ENCODE peak calls at places on chromosomes 3 and 15, in four cellular contexts. F is upper lobe of left lung, K is A549, I is HepG2. V is an unnamed sample. For H3K4me1, the result is how much of the 10 kb centered on the place peaks cover.

GRCh38 chr15:86197770-86198169 is 118.1 kb downstream of the AGBL1 start:
- ATAC-seq in F (peak), K (no peak), I (no peak), V (peak)

GRCh38 chr15:36809380-36809779 is 230.0 kb downstream of the CDIN1 start:
- ATAC-seq in F (no peak), K (no peak), I (no peak), V (no peak)

GRCh38 chr3:108250626-108251025 is 28.4 kb upstream of the IFT57 start:
- ATAC-seq in F (no peak), K (no peak), I (no peak), V (no peak)

GRCh38 chr3:112682361-112682760 is 41.4 kb upstream of the CCDC80 start:
- ATAC-seq in F (no peak), K (no peak), I (no peak), V (no peak)

GRCh38 chr3:142981108-142981507 is 17.6 kb upstream of the PAQR9 start:
- ATAC-seq in F (no peak), K (no peak), I (no peak), V (no peak)

GRCh38 chr3:174206607-174207192 is 652.4 kb upstream of the NAALADL2 start:
- ATAC-seq in F (peak), K (no peak), I (no peak), V (no peak)

GRCh38 chr3:49469876-49470713 is at the start of gene DAG1:
- ATAC-seq in F (peak), K (peak), I (peak), V (peak)

GRCh38 chr3:77468408-77469045 is 428.6 kb downstream of the ROBO2 start:
- ATAC-seq in F (no peak), K (no peak), I (no peak), V (no peak)

GRCh38 chr3:142115927-142116668 is 33.2 kb downstream of the TFDP2 start:
- ATAC-seq in F (no peak), K (no peak), I (no peak), V (no peak)

GRCh38 chr3:107662109-107662477 is 139.3 kb downstream of the BBX start:
- ATAC-seq in F (peak), K (no peak), I (no peak), V (peak)

GRCh38 chr15:41486286-41486685 is 7.4 kb upstream of the ITPKA start:
- ATAC-seq in F (peak), K (no peak), I (peak), V (no peak)

GRCh38 chr15:90869601-90870353 is 1.4 kb downstream of the FURIN start:
- ATAC-seq in F (peak), K (no peak), I (no peak), V (peak)

GRCh38 chr3:127899769-127900168 is 15.3 kb upstream of the KBTBD12 start:
- ATAC-seq in F (no peak), K (no peak), I (no peak), V (no peak)

GRCh38 chr3:124634210-124635168 is 95.8 kb upstream of the UMPS start:
- ATAC-seq in F (no peak), K (no peak), I (peak), V (no peak)

GRCh38 chr15:43525131-43525530 is 7.7 kb downstream of the MAP1A start:
- ATAC-seq in F (no peak), K (no peak), I (no peak), V (no peak)

DNA sequence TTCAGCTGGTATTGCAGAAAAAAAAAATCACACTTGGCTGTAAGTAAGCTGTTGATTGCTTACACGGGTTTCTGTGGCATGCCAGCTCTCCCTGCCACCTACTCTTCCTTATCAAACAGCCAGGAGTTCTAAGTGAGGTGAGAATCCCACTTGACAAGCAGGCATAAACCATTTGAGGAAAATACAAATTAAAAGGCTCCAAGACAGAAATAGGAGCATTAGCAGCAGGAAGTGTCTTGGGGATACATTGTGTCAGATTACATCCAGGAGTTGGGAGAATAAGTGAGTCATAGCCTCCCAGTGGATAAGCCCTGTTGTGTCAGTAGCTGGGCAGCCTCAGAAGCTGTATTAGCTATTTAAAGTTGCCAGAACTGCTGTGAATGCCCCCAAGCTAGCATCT is 256.0 kb downstream of the CNTN4 start:
- ATAC-seq in F (peak), K (no peak), I (no peak), V (peak)
- TF ChIP-seq EP300 in F (no peak), K (no peak), I (no peak), V (no peak)

DNA sequence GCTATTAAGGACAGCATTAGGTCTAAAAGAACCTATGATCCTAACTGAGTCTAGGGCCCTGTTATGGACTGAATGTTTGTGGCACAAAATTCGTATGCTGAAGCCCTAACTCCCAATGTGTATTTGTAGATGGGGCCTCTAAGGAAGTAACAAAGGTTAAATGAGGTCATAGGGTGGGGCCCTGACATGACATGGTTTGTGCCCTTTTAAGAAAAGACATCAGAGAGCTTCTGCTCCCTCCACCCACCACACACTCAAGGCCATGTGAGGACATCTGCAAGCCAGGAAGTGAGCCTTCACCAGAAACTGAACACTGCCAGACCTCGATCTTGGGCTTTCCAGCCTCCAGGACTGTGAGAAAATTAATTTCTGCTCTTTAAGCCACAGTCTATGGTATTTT is 49.2 kb downstream of the PHC3 start:
- ATAC-seq in F (no peak), K (no peak), I (no peak), V (no peak)
- H3K4me1 ChIP-seq in F (under half), K (under half), I (under half), V (under half)

GRCh38 chr3:47781685-47782537 is at the start of gene SMARCC1:
- ATAC-seq in F (peak), K (peak), I (peak), V (peak)
- TF ChIP-seq CTCF in F (peak), K (no peak), I (peak), V (peak)

GRCh38 chr3:99505646-99506269 is 132.6 kb upstream of the COL8A1 start:
- ATAC-seq in F (peak), K (peak), I (no peak), V (peak)
- TF ChIP-seq EP300 in F (no peak), K (no peak), I (no peak), V (no peak)

GRCh38 chr15:68615811-68616210 is 37.0 kb downstream of the CORO2B start:
- ATAC-seq in F (no peak), K (no peak), I (no peak), V (no peak)

GRCh38 chr15:68618339-68619302 is 39.8 kb downstream of the CORO2B start:
- ATAC-seq in F (peak), K (no peak), I (no peak), V (no peak)

GRCh38 chr15:68616397-68616796 is 37.6 kb downstream of the CORO2B start:
- ATAC-seq in F (no peak), K (no peak), I (no peak), V (no peak)

GRCh38 chr15:68617777-68618176 is 39.0 kb downstream of the CORO2B start:
- ATAC-seq in F (no peak), K (no peak), I (no peak), V (no peak)

DNA sequence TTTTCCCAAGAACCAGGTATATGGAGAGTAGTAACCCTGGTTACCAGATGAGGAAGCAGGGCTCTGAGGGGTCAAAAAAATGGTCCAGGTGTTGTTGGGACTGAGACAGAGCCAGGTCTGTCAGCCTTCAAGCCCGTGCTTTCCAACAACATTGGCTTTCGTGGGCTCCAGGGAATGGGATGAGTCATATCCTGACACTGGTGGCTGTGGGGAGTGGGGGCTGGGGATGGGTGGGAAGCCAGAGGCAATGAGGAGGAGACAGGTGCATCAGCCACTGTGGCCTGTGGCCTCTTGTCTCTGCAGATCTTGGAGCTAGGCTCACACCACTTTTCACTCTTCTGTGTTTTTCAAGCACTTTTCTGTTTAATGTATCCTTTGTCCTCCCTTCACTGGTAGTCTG is 38.2 kb downstream of the CORO2B start:
- ATAC-seq in F (no peak), K (no peak), I (no peak), V (no peak)
- H3K4me1 ChIP-seq in F (under half), K (under half), I (under half), V (half or more)

GRCh38 chr3:100796556-100796955 is 87.3 kb downstream of the TFG start:
- ATAC-seq in F (no peak), K (no peak), I (no peak), V (no peak)
- TF ChIP-seq CTCF in F (no peak), K (peak), I (peak), V (no peak)

GRCh38 chr15:40100947-40101905 is 7.5 kb downstream of the BMF start:
- ATAC-seq in F (no peak), K (no peak), I (no peak), V (no peak)
- TF ChIP-seq EP300 in F (no peak), K (no peak), I (peak), V (no peak)

DNA sequence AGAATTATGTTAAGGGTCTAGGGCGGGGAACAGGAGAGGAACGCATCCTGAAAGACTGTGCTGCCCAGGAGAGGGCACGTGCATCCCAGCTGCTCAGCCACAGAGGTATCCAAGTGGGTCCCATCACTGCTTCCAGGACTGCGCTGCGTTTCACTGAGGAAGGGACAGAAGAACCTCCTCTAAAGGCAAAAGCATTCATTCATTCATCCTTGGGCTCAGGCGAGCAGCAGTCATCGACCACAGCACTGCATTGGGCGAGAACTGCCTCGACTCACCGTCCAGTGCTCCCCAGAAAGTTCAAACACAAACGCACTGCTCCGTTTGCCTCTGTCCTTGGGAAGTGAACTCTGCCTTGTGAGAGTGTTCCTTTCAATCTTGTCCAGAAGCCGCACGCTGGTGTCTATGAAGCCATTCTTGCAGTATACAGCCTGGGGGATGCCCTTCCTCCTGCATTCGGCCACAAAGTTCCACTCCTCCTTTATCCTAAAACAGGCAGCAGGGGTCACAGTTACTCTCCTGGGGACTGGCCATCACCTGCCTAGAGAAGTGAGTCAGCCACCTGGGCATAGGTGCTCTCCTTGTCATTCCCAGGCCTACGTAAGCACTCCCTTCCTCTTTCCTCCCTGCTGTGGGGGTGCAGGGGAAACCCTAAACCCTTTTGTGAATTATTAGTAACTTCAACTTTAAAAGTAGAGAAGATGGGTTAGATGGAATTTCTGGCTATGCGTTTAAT is 21.2 kb downstream of the LRRC2 start:
- ATAC-seq in F (no peak), K (no peak), I (no peak), V (no peak)
- H3K4me1 ChIP-seq in F (under half), K (under half), I (under half), V (under half)

DNA sequence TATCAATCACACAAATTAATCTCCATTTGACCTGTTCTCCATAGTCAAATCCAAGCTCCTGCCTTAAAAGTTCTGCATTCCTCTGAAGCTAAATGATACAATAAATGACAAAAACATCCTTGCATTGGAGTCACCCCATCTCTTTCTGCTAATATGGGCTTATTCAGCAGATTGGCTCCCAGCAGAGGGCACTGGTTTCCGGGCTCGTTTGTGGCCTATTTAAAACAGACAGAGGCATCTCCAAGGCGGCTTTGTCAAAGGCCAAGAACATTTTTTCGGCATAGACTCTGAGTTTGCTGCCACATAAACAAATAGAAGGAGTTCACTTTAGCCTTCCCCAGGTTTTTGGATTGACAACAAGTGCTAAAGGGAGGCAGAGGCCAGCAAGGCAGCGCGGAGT is 204.4 kb upstream of the RASGRP1 start:
- ATAC-seq in F (peak), K (no peak), I (peak), V (no peak)
- TF ChIP-seq CTCF in F (no peak), K (peak), I (peak), V (no peak)

GRCh38 chr3:8655387-8655835 is 10.8 kb upstream of the SSUH2 start:
- ATAC-seq in F (no peak), K (no peak), I (peak), V (no peak)
- TF ChIP-seq EP300 in F (no peak), K (no peak), I (peak), V (no peak)